ENCODE peak calls at places on chromosomes 5 and 9, in six cellular contexts. One of them, this sample, is unnamed.
A peak's percentile ranks its signal among the peaks of the same experiment; 100 is the strongest.

GRCh38 chr5:180605554-180606214 is 14.4 kb upstream of the SCGB3A1 start:
- DNase-seq in hippocampal formation: no peak
- DNase-seq in adipocyte: peak; percentile 65
- DNase-seq in activated gamma-delta T cell treated with Interleukin-2 at 50 U/mL for 16 hours: peak; percentile 68
- DNase-seq in GM12865: peak; percentile 83
- DNase-seq in HT-29: peak; percentile 78
- DNase-seq in this sample: peak; percentile 46

GRCh38 chr9:17962747-17963146 is 383.9 kb downstream of the SH3GL2 start:
- DNase-seq in hippocampal formation: no peak
- DNase-seq in adipocyte: no peak
- DNase-seq in activated gamma-delta T cell treated with Interleukin-2 at 50 U/mL for 16 hours: no peak
- DNase-seq in GM12865: no peak
- DNase-seq in HT-29: no peak
- DNase-seq in this sample: no peak

GRCh38 chr9:3894764-3895163 is 369.0 kb upstream of the RFX3 start:
- DNase-seq in hippocampal formation: no peak
- DNase-seq in adipocyte: peak; percentile 62
- DNase-seq in activated gamma-delta T cell treated with Interleukin-2 at 50 U/mL for 16 hours: no peak
- DNase-seq in GM12865: no peak
- DNase-seq in HT-29: no peak
- DNase-seq in this sample: no peak

GRCh38 chr5:65199988-65200668 is 281.6 kb downstream of the ADAMTS6 start:
- DNase-seq in hippocampal formation: no peak
- DNase-seq in adipocyte: peak; percentile 72
- DNase-seq in activated gamma-delta T cell treated with Interleukin-2 at 50 U/mL for 16 hours: no peak
- DNase-seq in GM12865: no peak
- DNase-seq in HT-29: no peak
- DNase-seq in this sample: no peak

GRCh38 chr5:172543484-172544298 is 89.4 kb upstream of the SH3PXD2B start:
- DNase-seq in hippocampal formation: no peak
- DNase-seq in adipocyte: peak; percentile 9
- DNase-seq in activated gamma-delta T cell treated with Interleukin-2 at 50 U/mL for 16 hours: no peak
- DNase-seq in GM12865: no peak
- DNase-seq in HT-29: no peak
- DNase-seq in this sample: no peak

GRCh38 chr9:21252727-21253547 is 13.1 kb upstream of the IFNA14 start:
- DNase-seq in hippocampal formation: peak; percentile 9
- DNase-seq in adipocyte: peak; percentile 56
- DNase-seq in activated gamma-delta T cell treated with Interleukin-2 at 50 U/mL for 16 hours: no peak
- DNase-seq in GM12865: peak; percentile 40
- DNase-seq in HT-29: peak; percentile 66
- DNase-seq in this sample: no peak

GRCh38 chr9:116555102-116555501 is 132.0 kb upstream of the TRIM32 start:
- DNase-seq in hippocampal formation: no peak
- DNase-seq in adipocyte: no peak
- DNase-seq in activated gamma-delta T cell treated with Interleukin-2 at 50 U/mL for 16 hours: no peak
- DNase-seq in GM12865: no peak
- DNase-seq in HT-29: no peak
- DNase-seq in this sample: no peak

GRCh38 chr9:92947268-92948031 is at the start of gene FGD3:
- DNase-seq in hippocampal formation: no peak
- DNase-seq in adipocyte: peak; percentile 29
- DNase-seq in activated gamma-delta T cell treated with Interleukin-2 at 50 U/mL for 16 hours: peak; percentile 42
- DNase-seq in GM12865: no peak
- DNase-seq in HT-29: peak; percentile 60
- DNase-seq in this sample: no peak

GRCh38 chr5:38149815-38150195 is 108.6 kb upstream of the EGFLAM start:
- DNase-seq in hippocampal formation: no peak
- DNase-seq in adipocyte: no peak
- DNase-seq in activated gamma-delta T cell treated with Interleukin-2 at 50 U/mL for 16 hours: no peak
- DNase-seq in GM12865: no peak
- DNase-seq in HT-29: no peak
- DNase-seq in this sample: no peak

GRCh38 chr5:159123700-159124099 is 24.0 kb upstream of the EBF1 start:
- DNase-seq in hippocampal formation: no peak
- DNase-seq in adipocyte: no peak
- DNase-seq in activated gamma-delta T cell treated with Interleukin-2 at 50 U/mL for 16 hours: no peak
- DNase-seq in GM12865: peak; percentile 46
- DNase-seq in HT-29: no peak
- DNase-seq in this sample: no peak

GRCh38 chr9:134131471-134132207 is 4.2 kb upstream of the WDR5 start:
- DNase-seq in hippocampal formation: no peak
- DNase-seq in adipocyte: no peak
- DNase-seq in activated gamma-delta T cell treated with Interleukin-2 at 50 U/mL for 16 hours: no peak
- DNase-seq in GM12865: no peak
- DNase-seq in HT-29: no peak
- DNase-seq in this sample: no peak

GRCh38 chr5:134965271-134965825 is 2.4 kb upstream of the CATSPER3 start:
- DNase-seq in hippocampal formation: no peak
- DNase-seq in adipocyte: no peak
- DNase-seq in activated gamma-delta T cell treated with Interleukin-2 at 50 U/mL for 16 hours: no peak
- DNase-seq in GM12865: no peak
- DNase-seq in HT-29: no peak
- DNase-seq in this sample: no peak

GRCh38 chr5:132418876-132419275 is 49.4 kb downstream of the SLC22A5 start:
- DNase-seq in hippocampal formation: no peak
- DNase-seq in adipocyte: no peak
- DNase-seq in activated gamma-delta T cell treated with Interleukin-2 at 50 U/mL for 16 hours: no peak
- DNase-seq in GM12865: no peak
- DNase-seq in HT-29: no peak
- DNase-seq in this sample: no peak